ENCODE peak calls at places on chromosomes 5 and 9, in ten cellular contexts. O is HCT116, E is HepG2, G is sigmoid colon, Y is stomach, M is spleen, L is transverse colon, U is GM12891, V is suprapubic skin, W is endothelial cell of umbilical vein. Z is an unnamed sample.

GRCh38 chr9:5818424-5819142 is 14.3 kb downstream of the ERMP1 start:
- DNase-seq in O (no peak), E (no peak), G (no peak), M (no peak), U (no peak), W (no peak), V (no peak), Y (no peak), L (no peak), Z (no peak)

GRCh38 chr5:6823996-6824395 is 110.8 kb downstream of the TENT4A start:
- DNase-seq in L (no peak), W (no peak), V (no peak), E (no peak), U (no peak), G (no peak), M (no peak), O (no peak), Y (no peak), Z (no peak)

GRCh38 chr5:79702606-79703380 is 13.2 kb downstream of the CMYA5 start:
- DNase-seq in Y (no peak), E (peak; percentile 10), U (no peak), G (no peak), V (no peak), L (no peak), O (no peak), M (no peak), W (peak; percentile 7), Z (no peak)

GRCh38 chr5:37121027-37121426 is 128.1 kb downstream of the CPLANE1 start:
- DNase-seq in Y (no peak), E (no peak), V (no peak), W (no peak), O (no peak), L (no peak), M (no peak), U (no peak), G (no peak), Z (no peak)

GRCh38 chr9:95772320-95773060 is 103.0 kb upstream of the ERCC6L2 start:
- DNase-seq in G (peak; percentile 93), O (no peak), E (peak; percentile 49), V (no peak), U (no peak), Y (no peak), L (peak; percentile 79), M (no peak), W (no peak), Z (no peak)

GRCh38 chr9:114687034-114687433 is 5.0 kb upstream of the TEX48 start:
- DNase-seq in E (no peak), O (no peak), Y (no peak), M (no peak), V (no peak), U (no peak), W (no peak), G (no peak), L (no peak), Z (no peak)

GRCh38 chr5:107023732-107024131 is 647.0 kb downstream of the EFNA5 start:
- DNase-seq in V (no peak), W (peak; percentile 6), E (no peak), L (no peak), O (no peak), M (no peak), G (no peak), Y (no peak), U (no peak), Z (no peak)

GRCh38 chr5:139137703-139138102 is 60.5 kb downstream of the SIL1 start:
- DNase-seq in W (peak; percentile 51), G (no peak), Y (peak; percentile 47), V (no peak), L (peak; percentile 12), U (no peak), O (peak; percentile 12), M (no peak), E (peak; percentile 16), Z (no peak)

GRCh38 chr5:136016945-136017530 is 11.8 kb upstream of the TGFBI start:
- DNase-seq in O (peak; percentile 98), V (no peak), U (no peak), E (no peak), M (no peak), Y (no peak), L (no peak), W (peak; percentile 45), G (peak; percentile 69), Z (no peak)

GRCh38 chr9:2041736-2042135 is 26.6 kb downstream of the SMARCA2 start:
- DNase-seq in L (no peak), O (no peak), Y (no peak), V (no peak), U (no peak), E (no peak), W (no peak), G (no peak), M (no peak), Z (no peak)

GRCh38 chr9:2043243-2043642 is 28.1 kb downstream of the SMARCA2 start:
- DNase-seq in W (no peak), O (no peak), G (no peak), U (no peak), Y (no peak), M (no peak), E (no peak), V (no peak), L (no peak), Z (no peak)

GRCh38 chr9:2040828-2041227 is 25.7 kb downstream of the SMARCA2 start:
- DNase-seq in M (no peak), U (no peak), G (no peak), E (no peak), O (no peak), Y (no peak), V (no peak), W (no peak), L (no peak), Z (no peak)

GRCh38 chr9:2036844-2037243 is 21.7 kb downstream of the SMARCA2 start:
- DNase-seq in L (no peak), G (no peak), Y (no peak), V (no peak), M (no peak), O (no peak), U (no peak), E (no peak), W (peak; percentile 51), Z (no peak)

DNA sequence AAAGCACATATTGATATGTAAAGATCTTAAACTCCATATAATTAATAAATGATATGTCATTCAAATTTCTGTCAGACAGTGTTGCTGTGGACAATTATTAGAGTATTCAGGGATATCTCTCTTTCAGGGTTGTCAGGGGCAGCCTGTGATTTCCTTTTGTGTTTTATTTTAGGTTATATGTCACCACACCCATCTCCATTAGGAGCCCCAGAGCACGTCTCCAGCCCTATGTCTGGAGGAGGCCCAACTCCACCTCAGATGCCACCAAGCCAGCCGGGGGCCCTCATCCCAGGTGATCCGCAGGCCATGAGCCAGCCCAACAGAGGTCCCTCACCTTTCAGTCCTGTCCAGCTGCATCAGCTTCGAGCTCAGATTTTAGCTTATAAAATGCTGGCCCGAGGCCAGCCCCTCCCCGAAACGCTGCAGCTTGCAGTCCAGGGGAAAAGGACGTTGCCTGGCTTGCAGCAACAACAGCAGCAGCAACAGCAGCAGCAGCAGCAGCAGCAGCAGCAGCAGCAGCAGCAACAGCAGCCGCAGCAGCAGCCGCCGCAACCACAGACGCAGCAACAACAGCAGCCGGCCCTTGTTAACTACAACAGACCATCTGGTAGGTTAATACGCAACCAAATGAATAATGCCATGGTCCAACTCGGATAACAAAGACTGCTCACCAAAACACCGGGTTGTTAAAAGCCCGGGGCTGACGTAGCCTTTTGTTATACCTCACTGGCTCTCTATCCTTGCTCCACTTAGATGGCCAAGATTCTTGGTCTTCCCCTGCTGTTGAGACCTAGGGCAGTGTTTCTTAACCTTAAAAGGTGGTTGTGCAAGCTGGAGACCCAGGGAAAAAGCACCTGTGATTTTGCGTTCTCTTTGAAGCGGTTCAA is 24.4 kb downstream of the SMARCA2 start:
- DNase-seq in U (no peak), E (no peak), Y (no peak), G (peak; percentile 64), O (no peak), W (no peak), V (no peak), L (no peak), M (no peak), Z (no peak)
- TF ChIP-seq POLR2AphosphoS5 in U (no peak), E (no peak), Y (no peak), G (no peak), O (no peak), W (no peak), V (no peak), L (no peak), M (peak; percentile 45), Z (no peak)

GRCh38 chr5:126777257-126777973 is 479 bp downstream of the LMNB1 start:
- DNase-seq in E (peak; percentile 9), V (peak; percentile 71), W (peak; percentile 72), Y (peak; percentile 65), G (peak; percentile 70), L (peak; percentile 64), M (peak; percentile 95), U (no peak), O (no peak), Z (peak; percentile 30)
- TF ChIP-seq POLR2A in E (no peak), V (no peak), W (no peak), Y (no peak), G (no peak), L (no peak), M (no peak), U (no peak), O (no peak), Z (no peak)

GRCh38 chr5:132486318-132487094 is 4.1 kb downstream of the IRF1 start:
- DNase-seq in G (peak; percentile 56), Y (peak; percentile 24), L (peak; percentile 7), W (no peak), O (no peak), V (peak; percentile 60), U (no peak), E (no peak), M (no peak), Z (no peak)
- TF ChIP-seq POLR2AphosphoS5 in G (no peak), Y (no peak), L (no peak), W (no peak), O (no peak), V (no peak), U (peak; percentile 46), E (no peak), M (peak; percentile 61), Z (no peak)

GRCh38 chr5:133978943-133979342 is 10.5 kb upstream of the C5orf15 start:
- DNase-seq in V (no peak), M (no peak), L (no peak), E (no peak), G (no peak), U (no peak), Y (no peak), W (no peak), O (no peak), Z (no peak)

GRCh38 chr5:133981714-133982113 is 13.3 kb upstream of the C5orf15 start:
- DNase-seq in G (no peak), O (no peak), Y (no peak), U (no peak), V (no peak), M (no peak), E (no peak), L (no peak), W (no peak), Z (no peak)

GRCh38 chr5:133985540-133986180 is 17.2 kb upstream of the C5orf15 start:
- DNase-seq in M (no peak), U (no peak), V (no peak), G (no peak), L (no peak), W (no peak), O (no peak), Y (no peak), E (no peak), Z (no peak)

GRCh38 chr5:133980652-133981051 is 12.2 kb upstream of the C5orf15 start:
- DNase-seq in W (no peak), U (no peak), E (no peak), V (no peak), L (no peak), O (no peak), Y (no peak), G (no peak), M (no peak), Z (no peak)

GRCh38 chr5:133983674-133984073 is 15.2 kb upstream of the C5orf15 start:
- DNase-seq in E (no peak), M (no peak), U (no peak), O (no peak), W (no peak), L (no peak), G (no peak), Y (no peak), V (no peak), Z (no peak)
- TF ChIP-seq POLR2A in E (no peak), M (no peak), U (no peak), O (no peak), W (no peak), L (no peak), G (no peak), Y (no peak), V (no peak), Z (no peak)